ENCODE peak calls at places on chromosomes 5 and 9, in five cellular contexts. S, T, Q, B and M are unnamed samples.
A peak's percentile ranks its signal among the peaks of the same experiment; 100 is the strongest.

GRCh38 chr5:158429564-158429963 is 570.6 kb upstream of the CLINT1 start:
- DNase-seq in B (no peak), Q (no peak), S (no peak), T (no peak), M (no peak)

GRCh38 chr9:137969685-137970084 is 92.1 kb downstream of the CACNA1B start:
- DNase-seq in S (no peak), T (no peak), Q (no peak), B (no peak), M (no peak)

GRCh38 chr9:136095028-136095494 is at the start of gene NACC2:
- DNase-seq in Q (no peak), T (no peak), S (peak; percentile 70), B (peak; percentile 79), M (no peak)

GRCh38 chr5:88681402-88681801 is 201.6 kb downstream of the MEF2C start:
- DNase-seq in S (no peak), B (no peak), Q (no peak), T (no peak), M (no peak)

GRCh38 chr5:54829102-54829501 is 156.3 kb downstream of the ESM1 start:
- DNase-seq in T (no peak), B (no peak), S (no peak), Q (no peak), M (no peak)

GRCh38 chr5:76696254-76696653 is 19.7 kb upstream of the F2R start:
- DNase-seq in B (no peak), S (no peak), Q (no peak), T (no peak), M (no peak)

GRCh38 chr5:147348046-147348445 is 113.2 kb downstream of the STK32A start:
- DNase-seq in S (no peak), B (no peak), Q (no peak), T (no peak), M (no peak)

GRCh38 chr9:131888923-131889322 is 149.0 kb upstream of the RAPGEF1 start:
- DNase-seq in S (no peak), T (no peak), B (no peak), Q (no peak), M (no peak)

GRCh38 chr9:126222835-126223431 is 103.7 kb upstream of the MVB12B start:
- DNase-seq in B (no peak), Q (no peak), S (no peak), T (peak; percentile 26), M (no peak)

GRCh38 chr9:125889122-125889523 is 141.9 kb downstream of the PBX3 start:
- DNase-seq in T (no peak), B (peak; percentile 44), Q (no peak), S (peak; percentile 47), M (peak; percentile 0)

GRCh38 chr5:175842947-175843793 is 28.2 kb upstream of the CPLX2 start:
- DNase-seq in S (no peak), Q (no peak), B (peak; percentile 65), T (no peak), M (no peak)

GRCh38 chr5:64682608-64683007 is 7.7 kb upstream of the SHISAL2B start:
- DNase-seq in T (no peak), Q (no peak), S (no peak), B (no peak), M (no peak)

GRCh38 chr5:153629027-153629426 is 138.6 kb downstream of the GRIA1 start:
- DNase-seq in Q (peak; percentile 19), T (peak; percentile 66), B (peak; percentile 58), S (peak; percentile 26), M (no peak)

GRCh38 chr9:136658849-136659535 is 3.7 kb upstream of the EGFL7 start:
- DNase-seq in S (no peak), Q (no peak), B (no peak), T (no peak), M (peak; percentile 25)

GRCh38 chr9:75148551-75148950 is 60.2 kb downstream of the OSTF1 start:
- DNase-seq in Q (peak; percentile 81), T (no peak), B (no peak), S (peak; percentile 12), M (no peak)

GRCh38 chr9:72038890-72039410 is 21.5 kb downstream of the C9orf57 start:
- DNase-seq in S (peak; percentile 59), Q (peak; percentile 68), B (peak; percentile 86), T (peak; percentile 80), M (peak; percentile 47)

GRCh38 chr9:91197232-91198181 is 164.2 kb downstream of the AUH start:
- DNase-seq in T (peak; percentile 83), Q (no peak), B (no peak), S (peak; percentile 83), M (no peak)

GRCh38 chr9:14315754-14316573 is 2.0 kb upstream of the NFIB start:
- DNase-seq in B (peak; percentile 49), S (peak; percentile 50), T (peak; percentile 41), Q (no peak), M (no peak)

DNA sequence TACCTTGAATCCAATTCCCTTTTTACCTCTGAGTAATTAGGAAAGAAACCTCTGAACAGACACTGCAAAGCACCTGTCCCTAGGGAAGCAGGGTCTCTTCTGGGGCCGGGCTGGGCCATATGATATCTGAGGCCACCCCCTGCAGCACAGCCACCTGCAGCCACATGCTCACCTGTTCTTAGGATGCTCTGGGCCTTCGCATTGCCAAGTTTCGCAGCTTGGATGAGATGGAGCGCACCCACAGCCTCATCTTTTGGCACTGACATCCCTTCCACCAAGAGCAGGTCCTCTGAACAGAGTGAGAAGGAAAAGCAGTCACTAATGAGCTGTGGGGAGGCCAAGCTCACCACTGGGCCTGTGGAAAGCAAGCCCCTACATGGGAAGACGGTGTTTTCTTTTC is 27.3 kb downstream of the CLTA start:
- DNase-seq in Q (no peak), T (no peak), S (no peak), B (no peak), M (no peak)
- TF ChIP-seq CTCF in Q (no peak), T (no peak), S (no peak), B (no peak), M (no peak)

GRCh38 chr9:20208951-20209350 is 413.3 kb downstream of the MLLT3 start:
- DNase-seq in Q (no peak), S (no peak), T (no peak), B (no peak), M (no peak)
- H3K4me3 ChIP-seq in Q (no peak overlapping the region), S (no peak overlapping the region), T (no peak overlapping the region), B (no peak overlapping the region), M (no peak overlapping the region)

GRCh38 chr9:35646583-35647265 is 4.0 kb downstream of the SIT1 start:
- DNase-seq in S (peak; percentile 93), B (peak; percentile 96), Q (peak; percentile 88), T (peak; percentile 92), M (peak; percentile 91)
- H3K4me1 ChIP-seq in S (peaks cover 3% of the 10 kb centered on the region), B (peaks cover 17% of the 10 kb centered on the region), Q (peaks cover 4% of the 10 kb centered on the region), T (peaks cover 6% of the 10 kb centered on the region), M (peaks cover 55% of the 10 kb centered on the region)

GRCh38 chr5:150214289-150214688 is 24.4 kb downstream of the SLC6A7 start:
- DNase-seq in T (no peak), B (no peak), Q (no peak), S (no peak), M (no peak)
- TF ChIP-seq CTCF in T (no peak), B (no peak), Q (no peak), S (no peak), M (no peak)

DNA sequence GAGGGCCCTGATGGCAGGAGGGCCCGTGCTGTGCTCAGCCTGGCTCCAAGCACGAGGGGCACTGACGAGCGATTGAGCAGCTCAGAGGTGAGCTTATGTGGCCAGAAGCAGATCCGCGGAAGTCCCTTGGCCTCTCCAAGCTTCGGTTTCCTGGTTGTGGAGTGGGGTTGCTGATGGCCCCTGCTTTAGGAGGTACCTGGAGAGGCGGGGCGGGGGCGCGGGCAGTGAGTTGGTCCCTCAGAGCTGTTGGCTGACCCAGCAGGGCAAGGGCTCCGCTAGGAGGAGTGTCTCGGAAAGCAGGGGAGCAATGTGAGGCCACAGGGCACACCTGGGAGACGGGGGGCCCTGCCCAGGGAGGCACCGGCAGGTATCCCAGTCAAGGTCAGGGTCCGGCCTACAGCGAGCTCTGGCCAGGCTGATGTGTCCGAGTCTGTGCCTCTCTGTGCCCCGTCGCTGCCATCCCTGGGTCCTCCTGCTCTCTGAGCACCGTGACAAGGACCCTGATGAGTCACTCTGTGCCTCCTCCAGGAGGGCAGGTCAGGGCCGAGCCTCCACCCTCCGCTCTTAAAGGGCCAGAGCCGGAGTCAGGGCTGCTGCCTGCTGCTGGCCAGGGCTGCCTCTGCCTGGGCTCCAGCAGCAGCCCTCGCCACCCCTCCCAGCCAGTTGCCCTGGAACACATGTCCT is 14.8 kb downstream of the NCS1 start:
- DNase-seq in B (peak; percentile 61), S (peak; percentile 67), Q (no peak), T (peak; percentile 61), M (no peak)
- H3K4me3 ChIP-seq in B (no peak overlapping the region), S (peak overlapping the region; percentile 17), Q (peak overlapping the region; percentile 40), T (no peak overlapping the region), M (no peak overlapping the region)

GRCh38 chr9:34254141-34254913 is 74.7 kb downstream of the KIF24 start:
- DNase-seq in S (peak; percentile 43), Q (no peak), B (no peak), T (no peak), M (no peak)
- H3K4me1 ChIP-seq in S (peaks cover 6% of the 10 kb centered on the region), Q (no peaks in the 10 kb centered on the region), B (no peaks in the 10 kb centered on the region), T (peaks cover 3% of the 10 kb centered on the region), M (peaks cover 25% of the 10 kb centered on the region)

GRCh38 chr9:133960568-133961129 is 31.5 kb downstream of the VAV2 start:
- DNase-seq in T (peak; percentile 54), S (no peak), Q (no peak), B (peak; percentile 50), M (no peak)
- TF ChIP-seq CTCF in T (no peak), S (no peak), Q (no peak), B (no peak), M (no peak)